ENCODE peak calls at places on chromosomes 2 and 18, in eight cellular contexts. E is transverse colon, W is stomach, R is suprapubic skin, M is GM12878, Z is Peyer's patch, N is IMR-90, K is sigmoid colon. L is an unnamed sample. For H3K36me3, the result is how much of the 10 kb centered on the place peaks cover.

GRCh38 chr2:188089896-188090295 is 201.8 kb upstream of the GULP1 start:
- DNase-seq in E (no peak), W (no peak), R (no peak), M (no peak), Z (no peak), N (peak), K (no peak), L (no peak)

GRCh38 chr2:190841707-190842505 is 38.7 kb upstream of the GLS start:
- DNase-seq in E (no peak), W (no peak), R (no peak), M (no peak), Z (no peak), N (peak), K (no peak), L (no peak)

GRCh38 chr2:163046615-163047014 is 208.0 kb upstream of the KCNH7 start:
- DNase-seq in E (no peak), W (no peak), R (no peak), M (no peak), Z (no peak), N (no peak), K (no peak), L (no peak)

GRCh38 chr2:25265802-25266201 is 75.9 kb downstream of the DNMT3A start:
- DNase-seq in E (no peak), W (no peak), R (no peak), M (no peak), Z (no peak), N (no peak), K (no peak), L (no peak)

GRCh38 chr2:72917875-72918660 is 749 bp downstream of the EMX1 start:
- DNase-seq in E (no peak), W (peak), R (peak), M (no peak), Z (peak), N (no peak), K (peak), L (no peak)

GRCh38 chr2:198873771-198874501 is 583.8 kb downstream of the SATB2 start:
- DNase-seq in E (no peak), W (no peak), R (no peak), M (no peak), Z (no peak), N (peak), K (no peak), L (no peak)

GRCh38 chr2:168457177-168457905 is 1.3 kb downstream of the CERS6 start:
- DNase-seq in E (no peak), W (no peak), R (no peak), M (peak), Z (no peak), N (no peak), K (no peak), L (no peak)

GRCh38 chr2:72934683-72935610 is 17.6 kb downstream of the EMX1 start:
- DNase-seq in E (peak), W (peak), R (no peak), M (no peak), Z (peak), N (no peak), K (no peak), L (no peak)

GRCh38 chr2:234970467-234970866 is 18.6 kb downstream of the SH3BP4 start:
- DNase-seq in E (no peak), W (no peak), R (no peak), M (no peak), Z (no peak), N (peak), K (no peak), L (no peak)

GRCh38 chr18:11487390-11487789 is 122.0 kb upstream of the SLC35G4 start:
- DNase-seq in E (no peak), W (no peak), R (no peak), M (no peak), Z (no peak), N (no peak), K (no peak), L (no peak)

GRCh38 chr18:6920099-6920955 is 190.8 kb downstream of the ARHGAP28 start:
- DNase-seq in E (peak), W (peak), R (peak), M (no peak), Z (peak), N (peak), K (no peak), L (no peak)

GRCh38 chr18:56139792-56140254 is 498.6 kb downstream of the TXNL1 start:
- DNase-seq in E (peak), W (peak), R (no peak), M (no peak), Z (no peak), N (peak), K (no peak), L (no peak)

GRCh38 chr2:205721057-205721767 is 38.9 kb downstream of the NRP2 start:
- DNase-seq in E (no peak), W (no peak), R (no peak), M (no peak), Z (no peak), N (no peak), K (no peak), L (no peak)

GRCh38 chr2:205725059-205725458 is 42.8 kb downstream of the NRP2 start:
- DNase-seq in E (no peak), W (no peak), R (no peak), M (no peak), Z (no peak), N (no peak), K (no peak), L (no peak)

GRCh38 chr2:205720451-205720902 is 38.2 kb downstream of the NRP2 start:
- DNase-seq in E (no peak), W (no peak), R (no peak), M (no peak), Z (no peak), N (no peak), K (no peak), L (no peak)

GRCh38 chr2:205722538-205722878 is 40.2 kb downstream of the NRP2 start:
- DNase-seq in E (no peak), W (no peak), R (no peak), M (no peak), Z (no peak), N (no peak), K (no peak), L (no peak)

DNA sequence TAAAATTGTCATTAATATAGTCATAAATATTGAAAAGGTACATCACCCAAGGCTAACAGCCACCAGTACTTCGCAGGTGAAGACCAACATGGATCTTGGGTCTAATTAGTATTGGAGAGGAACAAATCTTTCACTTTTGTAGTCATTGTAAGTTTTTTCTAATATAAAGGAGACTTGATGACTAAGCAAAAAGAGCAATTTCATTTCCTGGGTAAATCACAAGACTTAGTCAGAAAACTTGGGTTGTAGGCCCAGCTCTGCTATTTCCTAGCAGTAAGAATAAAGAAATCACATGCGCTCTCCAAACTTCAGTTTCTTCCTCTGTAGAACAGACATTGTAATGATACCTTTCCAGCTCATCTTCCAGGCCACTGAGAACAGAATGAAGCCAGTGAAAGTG is 40.9 kb downstream of the NRP2 start:
- DNase-seq in E (no peak), W (no peak), R (no peak), M (no peak), Z (no peak), N (peak), K (no peak), L (no peak)
- H3K36me3 ChIP-seq in E (under half), W (under half), R (under half), M (under half), Z (under half), N (half or more), K (under half), L (under half)

GRCh38 chr18:32771871-32772499 is 838 bp downstream of the KLHL14 start:
- DNase-seq in E (no peak), W (no peak), R (no peak), M (no peak), Z (peak), N (no peak), K (peak), L (no peak)

GRCh38 chr18:32771169-32771751 is 1.6 kb downstream of the KLHL14 start:
- DNase-seq in E (no peak), W (no peak), R (no peak), M (no peak), Z (peak), N (no peak), K (no peak), L (no peak)

GRCh38 chr18:32770651-32771168 is 2.1 kb downstream of the KLHL14 start:
- DNase-seq in E (no peak), W (no peak), R (no peak), M (no peak), Z (no peak), N (no peak), K (no peak), L (no peak)

GRCh38 chr18:32773187-32773712 is 427 bp upstream of the KLHL14 start:
- DNase-seq in E (no peak), W (no peak), R (no peak), M (no peak), Z (no peak), N (no peak), K (no peak), L (no peak)

GRCh38 chr18:32772580-32773186 is at the start of gene KLHL14:
- DNase-seq in E (no peak), W (no peak), R (no peak), M (no peak), Z (no peak), N (no peak), K (no peak), L (no peak)
- H3K4me3 ChIP-seq in E (peak), W (peak), R (peak), M (no peak), Z (peak), N (no peak), K (peak), L (no peak)

DNA sequence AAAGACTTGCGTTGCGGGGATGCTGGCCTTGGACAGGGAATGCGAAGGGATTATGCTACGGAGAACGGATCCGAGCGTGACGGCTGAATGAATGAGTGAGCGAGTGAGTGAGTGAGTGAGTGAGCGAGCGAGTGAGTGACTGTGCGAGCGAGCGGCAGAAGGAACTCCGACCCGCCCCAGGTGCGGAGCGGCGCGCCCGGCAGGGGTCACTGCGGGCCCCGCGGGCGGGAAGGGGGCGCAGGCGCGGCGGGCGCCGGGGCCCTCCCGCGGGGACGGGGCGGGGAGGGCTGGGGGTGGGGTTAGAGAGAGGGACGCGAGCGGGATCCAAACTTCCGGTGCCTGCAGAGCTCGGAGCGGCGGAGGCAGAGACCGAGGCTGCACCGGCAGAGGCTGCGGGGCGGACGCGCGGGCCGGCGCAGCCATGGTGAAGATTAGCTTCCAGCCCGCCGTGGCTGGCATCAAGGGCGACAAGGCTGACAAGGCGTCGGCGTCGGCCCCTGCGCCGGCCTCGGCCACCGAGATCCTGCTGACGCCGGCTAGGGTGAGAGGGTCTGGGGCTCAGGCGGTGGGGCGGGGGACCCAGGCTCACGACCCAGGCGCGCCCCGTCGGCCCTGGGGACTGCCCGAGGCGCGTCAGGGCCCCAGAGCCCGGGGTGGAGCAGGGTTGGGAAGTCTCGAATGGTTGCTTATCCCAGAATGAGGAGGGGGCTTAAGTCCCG is at the start of gene ITM2C:
- DNase-seq in E (peak), W (peak), R (no peak), M (no peak), Z (peak), N (peak), K (peak), L (no peak)
- TF ChIP-seq POLR2A in E (peak), W (no peak), R (no peak), M (peak), Z (peak), N (no peak), K (peak), L (peak)

GRCh38 chr18:35245719-35246317 is 5.0 kb downstream of the ZNF397 start:
- DNase-seq in E (no peak), W (no peak), R (no peak), M (no peak), Z (no peak), N (no peak), K (no peak), L (no peak)
- H3K36me3 ChIP-seq in E (under half), W (half or more), R (half or more), M (under half), Z (under half), N (half or more), K (under half), L (under half)